ENCODE peak calls at places on chromosome 4, in nine cellular contexts. One of them, this sample, is unnamed. For H3K4me1 and H3K27me3, the result is how much of the 10 kb centered on the place peaks cover.

GRCh38 chr4:11623726-11624037 is 195.0 kb upstream of the HS3ST1 start:
- DNase-seq in PC-3: peak
- DNase-seq in H9: peak
- DNase-seq in aorta: no peak
- DNase-seq in pancreas: no peak
- DNase-seq in neuronal stem cell: no peak
- DNase-seq in Peyer's patch: peak
- DNase-seq in tibial artery: no peak
- DNase-seq in CD4-positive, alpha-beta memory T cell: no peak
- DNase-seq in this sample: peak

GRCh38 chr4:4637710-4638109 is 95.9 kb upstream of the STX18 start:
- DNase-seq in PC-3: peak
- DNase-seq in H9: no peak
- DNase-seq in aorta: no peak
- DNase-seq in pancreas: no peak
- DNase-seq in neuronal stem cell: no peak
- DNase-seq in Peyer's patch: no peak
- DNase-seq in tibial artery: no peak
- DNase-seq in CD4-positive, alpha-beta memory T cell: no peak
- DNase-seq in this sample: no peak

GRCh38 chr4:78720151-78720726 is 55.9 kb upstream of the BMP2K start:
- DNase-seq in PC-3: no peak
- DNase-seq in H9: peak
- DNase-seq in aorta: no peak
- DNase-seq in pancreas: no peak
- DNase-seq in neuronal stem cell: no peak
- DNase-seq in Peyer's patch: no peak
- DNase-seq in tibial artery: no peak
- DNase-seq in CD4-positive, alpha-beta memory T cell: no peak
- DNase-seq in this sample: no peak

GRCh38 chr4:37889849-37890500 is 909 bp upstream of the TBC1D1 start:
- DNase-seq in PC-3: no peak
- DNase-seq in H9: peak
- DNase-seq in aorta: peak
- DNase-seq in pancreas: no peak
- DNase-seq in neuronal stem cell: peak
- DNase-seq in Peyer's patch: no peak
- DNase-seq in tibial artery: peak
- DNase-seq in CD4-positive, alpha-beta memory T cell: no peak
- DNase-seq in this sample: no peak

GRCh38 chr4:17448689-17449088 is 63.2 kb downstream of the QDPR start:
- DNase-seq in PC-3: peak
- DNase-seq in H9: no peak
- DNase-seq in aorta: no peak
- DNase-seq in pancreas: no peak
- DNase-seq in neuronal stem cell: no peak
- DNase-seq in Peyer's patch: no peak
- DNase-seq in tibial artery: no peak
- DNase-seq in CD4-positive, alpha-beta memory T cell: no peak
- DNase-seq in this sample: no peak

GRCh38 chr4:56007154-56007553 is 58.4 kb downstream of the CEP135 start:
- DNase-seq in PC-3: no peak
- DNase-seq in H9: no peak
- DNase-seq in aorta: no peak
- DNase-seq in pancreas: no peak
- DNase-seq in neuronal stem cell: no peak
- DNase-seq in Peyer's patch: no peak
- DNase-seq in tibial artery: no peak
- DNase-seq in CD4-positive, alpha-beta memory T cell: no peak
- DNase-seq in this sample: no peak

GRCh38 chr4:130288576-130288975 is 1192.6 kb downstream of the C4orf33 start:
- DNase-seq in PC-3: no peak
- DNase-seq in H9: no peak
- DNase-seq in aorta: no peak
- DNase-seq in pancreas: no peak
- DNase-seq in neuronal stem cell: peak
- DNase-seq in Peyer's patch: no peak
- DNase-seq in tibial artery: no peak
- DNase-seq in CD4-positive, alpha-beta memory T cell: no peak
- DNase-seq in this sample: no peak

GRCh38 chr4:138035781-138036258 is 206.3 kb downstream of the SLC7A11 start:
- DNase-seq in PC-3: peak
- DNase-seq in H9: no peak
- DNase-seq in aorta: no peak
- DNase-seq in pancreas: no peak
- DNase-seq in neuronal stem cell: peak
- DNase-seq in Peyer's patch: no peak
- DNase-seq in tibial artery: no peak
- DNase-seq in CD4-positive, alpha-beta memory T cell: no peak
- DNase-seq in this sample: no peak

GRCh38 chr4:180947421-180947820 is 1295.8 kb upstream of the TENM3 start:
- DNase-seq in PC-3: peak
- DNase-seq in H9: no peak
- DNase-seq in aorta: no peak
- DNase-seq in pancreas: no peak
- DNase-seq in neuronal stem cell: no peak
- DNase-seq in Peyer's patch: no peak
- DNase-seq in tibial artery: no peak
- DNase-seq in CD4-positive, alpha-beta memory T cell: no peak
- DNase-seq in this sample: no peak

GRCh38 chr4:146975535-146975934 is 29.9 kb upstream of the TTC29 start:
- DNase-seq in PC-3: no peak
- DNase-seq in H9: no peak
- DNase-seq in aorta: no peak
- DNase-seq in pancreas: no peak
- DNase-seq in neuronal stem cell: no peak
- DNase-seq in Peyer's patch: no peak
- DNase-seq in tibial artery: no peak
- DNase-seq in CD4-positive, alpha-beta memory T cell: no peak
- DNase-seq in this sample: no peak

GRCh38 chr4:109462802-109463201 is 29.2 kb downstream of the SEC24B start:
- DNase-seq in PC-3: no peak
- DNase-seq in H9: no peak
- DNase-seq in aorta: no peak
- DNase-seq in pancreas: no peak
- DNase-seq in neuronal stem cell: no peak
- DNase-seq in Peyer's patch: no peak
- DNase-seq in tibial artery: no peak
- DNase-seq in CD4-positive, alpha-beta memory T cell: no peak
- DNase-seq in this sample: no peak

GRCh38 chr4:109465065-109465464 is 31.4 kb downstream of the SEC24B start:
- DNase-seq in PC-3: no peak
- DNase-seq in H9: no peak
- DNase-seq in aorta: no peak
- DNase-seq in pancreas: no peak
- DNase-seq in neuronal stem cell: no peak
- DNase-seq in Peyer's patch: no peak
- DNase-seq in tibial artery: no peak
- DNase-seq in CD4-positive, alpha-beta memory T cell: no peak
- DNase-seq in this sample: no peak

GRCh38 chr4:109462297-109462696 is 28.7 kb downstream of the SEC24B start:
- DNase-seq in PC-3: no peak
- DNase-seq in H9: no peak
- DNase-seq in aorta: no peak
- DNase-seq in pancreas: no peak
- DNase-seq in neuronal stem cell: no peak
- DNase-seq in Peyer's patch: no peak
- DNase-seq in tibial artery: no peak
- DNase-seq in CD4-positive, alpha-beta memory T cell: no peak
- DNase-seq in this sample: no peak
- H3K4me1 ChIP-seq in PC-3: under half
- H3K4me1 ChIP-seq in H9: under half
- H3K4me1 ChIP-seq in aorta: under half
- H3K4me1 ChIP-seq in pancreas: under half
- H3K4me1 ChIP-seq in neuronal stem cell: under half
- H3K4me1 ChIP-seq in Peyer's patch: under half
- H3K4me1 ChIP-seq in tibial artery: under half
- H3K4me1 ChIP-seq in CD4-positive, alpha-beta memory T cell: under half
- H3K4me1 ChIP-seq in this sample: under half

DNA sequence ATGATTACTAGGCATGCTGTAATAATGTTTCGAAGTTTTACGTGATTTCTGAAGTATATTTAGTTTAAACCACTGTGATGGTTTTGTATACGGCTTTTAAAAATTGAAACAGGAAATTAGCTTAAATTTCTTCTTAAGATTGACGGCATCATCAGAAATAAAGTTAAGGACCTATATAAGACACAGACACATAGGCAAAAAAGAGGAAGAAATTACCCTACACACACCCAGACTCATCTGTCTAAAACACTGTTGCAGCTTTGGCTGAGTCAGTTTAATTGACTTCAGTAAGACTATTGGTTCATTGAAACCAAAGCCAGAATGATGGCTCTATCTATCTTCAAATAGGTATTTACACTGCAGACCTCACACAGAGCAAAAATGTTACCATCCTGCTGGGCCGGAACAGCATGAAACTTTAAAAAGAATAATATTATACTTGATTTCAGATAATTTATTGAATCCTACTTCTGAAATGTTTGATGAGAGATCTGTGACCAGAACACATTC is 4.4 kb downstream of the HHIP start:
- DNase-seq in PC-3: no peak
- DNase-seq in H9: no peak
- DNase-seq in aorta: no peak
- DNase-seq in pancreas: no peak
- DNase-seq in neuronal stem cell: no peak
- DNase-seq in Peyer's patch: no peak
- DNase-seq in tibial artery: no peak
- DNase-seq in CD4-positive, alpha-beta memory T cell: no peak
- DNase-seq in this sample: no peak
- H3K27ac ChIP-seq in PC-3: no peak
- H3K27ac ChIP-seq in H9: no peak
- H3K27ac ChIP-seq in aorta: no peak
- H3K27ac ChIP-seq in pancreas: no peak
- H3K27ac ChIP-seq in neuronal stem cell: no peak
- H3K27ac ChIP-seq in Peyer's patch: no peak
- H3K27ac ChIP-seq in tibial artery: no peak
- H3K27ac ChIP-seq in CD4-positive, alpha-beta memory T cell: no peak
- H3K27ac ChIP-seq in this sample: no peak

GRCh38 chr4:7187297-7187592 is 5.1 kb upstream of the SORCS2 start:
- DNase-seq in PC-3: no peak
- DNase-seq in H9: peak
- DNase-seq in aorta: no peak
- DNase-seq in pancreas: peak
- DNase-seq in neuronal stem cell: no peak
- DNase-seq in Peyer's patch: peak
- DNase-seq in tibial artery: peak
- DNase-seq in CD4-positive, alpha-beta memory T cell: no peak
- DNase-seq in this sample: peak
- H3K27me3 ChIP-seq in PC-3: under half
- H3K27me3 ChIP-seq in H9: under half
- H3K27me3 ChIP-seq in aorta: under half
- H3K27me3 ChIP-seq in pancreas: under half
- H3K27me3 ChIP-seq in neuronal stem cell: under half
- H3K27me3 ChIP-seq in Peyer's patch: under half
- H3K27me3 ChIP-seq in tibial artery: half or more
- H3K27me3 ChIP-seq in CD4-positive, alpha-beta memory T cell: under half
- H3K27me3 ChIP-seq in this sample: half or more

GRCh38 chr4:169260217-169260866 is 10.4 kb downstream of the SH3RF1 start:
- DNase-seq in PC-3: no peak
- DNase-seq in H9: peak
- DNase-seq in aorta: no peak
- DNase-seq in pancreas: no peak
- DNase-seq in neuronal stem cell: no peak
- DNase-seq in Peyer's patch: no peak
- DNase-seq in tibial artery: no peak
- DNase-seq in CD4-positive, alpha-beta memory T cell: no peak
- DNase-seq in this sample: no peak
- H3K4me1 ChIP-seq in PC-3: under half
- H3K4me1 ChIP-seq in H9: under half
- H3K4me1 ChIP-seq in aorta: under half
- H3K4me1 ChIP-seq in pancreas: under half
- H3K4me1 ChIP-seq in neuronal stem cell: under half
- H3K4me1 ChIP-seq in Peyer's patch: under half
- H3K4me1 ChIP-seq in tibial artery: half or more
- H3K4me1 ChIP-seq in CD4-positive, alpha-beta memory T cell: under half
- H3K4me1 ChIP-seq in this sample: half or more

DNA sequence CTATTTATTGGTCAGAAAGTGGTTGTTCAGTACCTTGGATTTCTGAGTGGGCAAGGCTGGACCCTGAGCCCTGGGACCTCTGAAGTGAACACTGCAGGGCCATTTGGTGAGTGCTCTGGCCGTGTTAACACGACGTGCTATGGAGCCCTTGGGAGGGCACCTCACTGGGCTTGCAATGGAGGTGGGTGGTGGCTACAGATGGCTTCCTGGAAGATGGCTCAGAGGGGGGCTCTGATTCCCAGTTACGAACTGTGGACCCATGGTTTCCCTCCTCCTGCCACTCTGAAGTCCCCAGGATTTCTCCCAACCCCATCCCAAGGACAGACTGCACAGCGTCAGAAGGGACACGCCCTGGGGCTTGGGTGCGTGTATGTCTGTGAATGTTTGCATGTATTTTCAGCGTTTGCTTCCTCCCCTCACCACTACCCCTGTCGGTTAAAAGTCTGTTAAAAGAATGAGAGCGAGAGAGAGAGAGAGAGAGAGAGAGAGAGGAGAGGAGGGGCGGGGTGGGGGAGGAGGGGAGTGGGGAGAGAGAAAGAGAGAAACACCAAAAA is 3.7 kb upstream of the RHOH start:
- DNase-seq in PC-3: no peak
- DNase-seq in H9: no peak
- DNase-seq in aorta: no peak
- DNase-seq in pancreas: no peak
- DNase-seq in neuronal stem cell: no peak
- DNase-seq in Peyer's patch: peak
- DNase-seq in tibial artery: no peak
- DNase-seq in CD4-positive, alpha-beta memory T cell: peak
- DNase-seq in this sample: no peak
- H3K27ac ChIP-seq in PC-3: peak
- H3K27ac ChIP-seq in H9: no peak
- H3K27ac ChIP-seq in aorta: no peak
- H3K27ac ChIP-seq in pancreas: no peak
- H3K27ac ChIP-seq in neuronal stem cell: no peak
- H3K27ac ChIP-seq in Peyer's patch: peak
- H3K27ac ChIP-seq in tibial artery: no peak
- H3K27ac ChIP-seq in CD4-positive, alpha-beta memory T cell: peak
- H3K27ac ChIP-seq in this sample: no peak

This sample was measured in left lung.